ENCODE peak calls at places on chromosome 2, in eight cellular contexts. J is K562, H is PC-9, I is mesenchymal stem cell, G is OCI-LY7, A is SK-N-SH, D is endothelial cell of umbilical vein, N is GM23338. L is an unnamed sample.

GRCh38 chr2:37665622-37666362 is 5.7 kb downstream of the CDC42EP3 start:
- DNase-seq in D (no peak), A (peak; percentile 70), N (no peak), H (no peak), I (no peak), G (no peak), J (no peak), L (no peak)

GRCh38 chr2:190121971-190122370 is 59.4 kb upstream of the MSTN start:
- DNase-seq in H (no peak), J (peak; percentile 15), D (peak; percentile 52), G (peak; percentile 21), I (peak; percentile 29), A (peak; percentile 30), N (peak; percentile 78), L (peak; percentile 24)

GRCh38 chr2:112092286-112093041 is 37.4 kb downstream of the TMEM87B start:
- DNase-seq in D (peak; percentile 89), I (peak; percentile 72), G (no peak), H (no peak), N (peak; percentile 3), A (no peak), J (no peak), L (peak; percentile 62)

GRCh38 chr2:195559431-195559914 is 97.6 kb upstream of the SLC39A10 start:
- DNase-seq in H (no peak), A (no peak), J (no peak), D (no peak), I (peak; percentile 88), G (peak; percentile 97), N (peak; percentile 79), L (peak; percentile 78)

GRCh38 chr2:130808482-130809268 is 28.0 kb upstream of the ARHGEF4 start:
- DNase-seq in H (peak; percentile 96), G (no peak), D (no peak), I (peak; percentile 9), N (no peak), A (no peak), J (no peak), L (no peak)

GRCh38 chr2:134669731-134670669 is 48.8 kb downstream of the TMEM163 start:
- DNase-seq in G (no peak), H (no peak), N (no peak), A (no peak), J (no peak), D (no peak), I (no peak), L (no peak)

GRCh38 chr2:26494199-26494598 is 16.3 kb upstream of the OTOF start:
- DNase-seq in G (no peak), N (no peak), H (no peak), I (no peak), A (no peak), J (no peak), D (no peak), L (no peak)

GRCh38 chr2:86543335-86543734 is 19.9 kb downstream of the CHMP3 start:
- DNase-seq in J (no peak), N (no peak), G (no peak), D (no peak), H (no peak), A (no peak), I (no peak), L (no peak)

GRCh38 chr2:26740890-26741302 is 23.2 kb upstream of the SLC35F6 start:
- DNase-seq in H (no peak), G (no peak), D (no peak), A (peak; percentile 12), J (peak; percentile 51), N (peak; percentile 47), I (peak; percentile 38), L (peak; percentile 35)

GRCh38 chr2:11056614-11057013 is 98.7 kb upstream of the SLC66A3 start:
- DNase-seq in I (peak; percentile 93), G (no peak), D (no peak), H (peak; percentile 82), N (no peak), J (no peak), A (peak; percentile 42), L (peak; percentile 92)

GRCh38 chr2:71299507-71299906 is 32.1 kb upstream of the ZNF638 start:
- DNase-seq in D (peak; percentile 63), I (peak; percentile 42), J (peak; percentile 33), G (peak; percentile 45), A (peak; percentile 51), N (peak; percentile 63), H (no peak), L (peak; percentile 50)

GRCh38 chr2:65666156-65666725 is 233.8 kb upstream of the SPRED2 start:
- DNase-seq in G (no peak), D (no peak), I (peak; percentile 86), H (no peak), N (no peak), A (no peak), J (no peak), L (peak; percentile 49)

GRCh38 chr2:207394812-207395534 is 134.8 kb upstream of the CREB1 start:
- DNase-seq in J (peak; percentile 67), A (no peak), N (no peak), G (no peak), I (peak; percentile 93), H (peak; percentile 96), D (peak; percentile 98), L (peak; percentile 95)

GRCh38 chr2:106919012-106919411 is 33.0 kb upstream of the ST6GAL2 start:
- DNase-seq in N (peak; percentile 12), J (no peak), H (no peak), I (no peak), A (no peak), G (no peak), D (no peak), L (no peak)

GRCh38 chr2:147006724-147007123 is 838.1 kb upstream of the ACVR2A start:
- DNase-seq in A (no peak), G (no peak), J (no peak), H (no peak), I (no peak), D (no peak), N (no peak), L (peak; percentile 57)

GRCh38 chr2:180006236-180006635 is 861 bp downstream of the CWC22 start:
- DNase-seq in J (no peak), A (peak; percentile 9), N (no peak), D (no peak), I (no peak), G (no peak), H (no peak), L (peak; percentile 18)

GRCh38 chr2:156539086-156539485 is 102.9 kb downstream of the GPD2 start:
- DNase-seq in H (no peak), G (no peak), A (no peak), I (no peak), D (no peak), N (no peak), J (no peak), L (no peak)

GRCh38 chr2:156540706-156541105 is 104.5 kb downstream of the GPD2 start:
- DNase-seq in H (no peak), G (no peak), J (no peak), A (no peak), I (no peak), D (no peak), N (no peak), L (peak; percentile 67)

GRCh38 chr2:156536534-156536933 is 100.4 kb downstream of the GPD2 start:
- DNase-seq in D (no peak), G (no peak), I (no peak), N (no peak), J (no peak), H (no peak), A (no peak), L (no peak)

GRCh38 chr2:156537147-156537546 is 101.0 kb downstream of the GPD2 start:
- DNase-seq in D (no peak), N (no peak), I (no peak), G (no peak), H (no peak), J (no peak), A (no peak), L (peak; percentile 75)

DNA sequence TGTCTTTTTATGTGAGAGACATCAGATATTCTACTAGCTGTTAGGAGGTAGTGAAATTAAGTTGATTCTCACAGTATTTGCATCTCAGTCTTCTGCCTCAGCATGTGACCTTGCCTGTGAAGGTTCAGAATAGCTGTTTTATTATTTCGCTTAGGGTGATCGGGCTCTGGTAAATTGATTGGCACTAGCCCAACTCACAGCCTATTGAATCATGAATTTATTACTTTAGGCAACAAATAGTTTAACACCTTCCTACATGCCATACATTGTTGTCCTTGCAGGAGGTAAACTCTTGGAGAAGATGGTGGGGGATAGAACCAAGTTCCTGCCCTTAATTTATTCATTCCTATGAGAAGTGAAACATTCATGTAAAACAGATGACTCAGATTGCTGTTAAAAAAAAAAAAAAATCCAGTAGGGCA is 101.9 kb downstream of the GPD2 start:
- DNase-seq in D (no peak), G (no peak), J (no peak), H (no peak), I (no peak), N (peak; percentile 17), A (no peak), L (peak; percentile 51)
- H3K27ac ChIP-seq in D (no peak overlapping the region), G (no peak overlapping the region), J (no peak overlapping the region), H (no peak overlapping the region), I (peak overlapping the region; percentile 60), N (no peak overlapping the region), A (no peak overlapping the region), L (peak overlapping the region; percentile 53)

DNA sequence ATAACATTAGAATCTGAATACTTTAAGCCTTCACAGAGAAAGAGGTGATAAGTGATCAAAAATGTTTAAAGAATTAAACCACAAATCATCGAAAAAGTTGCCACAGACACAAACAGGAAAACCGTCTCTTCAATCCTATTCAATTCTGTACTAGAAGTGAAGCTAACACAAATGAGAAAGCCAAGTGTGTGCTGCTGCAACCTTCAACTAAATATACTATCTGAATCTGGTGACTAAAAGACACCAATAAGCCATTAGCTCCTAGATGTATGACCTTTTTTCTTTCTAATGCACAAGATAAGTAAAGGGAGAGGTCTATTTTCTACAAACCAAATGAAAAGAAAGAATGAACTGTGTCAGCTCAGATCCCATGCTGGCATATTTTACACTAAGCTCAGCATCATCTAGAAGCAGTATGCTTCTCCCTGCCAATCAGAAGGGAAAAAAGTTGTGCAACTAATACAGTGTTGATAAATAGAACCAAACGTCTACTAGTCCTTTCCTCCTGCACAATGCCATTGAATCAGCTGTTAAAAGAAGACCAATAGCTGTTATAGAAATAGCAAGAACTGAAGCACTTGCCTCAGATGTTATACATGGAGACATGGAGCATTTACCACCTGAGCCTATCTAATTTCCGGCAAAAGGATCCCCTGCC is 285.7 kb downstream of the ZEB2 start:
- DNase-seq in A (no peak), G (no peak), H (no peak), N (no peak), I (peak; percentile 24), J (no peak), D (no peak), L (no peak)
- H3K4me1 ChIP-seq in A (peaks cover 8% of the 10 kb centered on the region), G (peaks cover 73% of the 10 kb centered on the region), H (no peaks in the 10 kb centered on the region), N (peaks cover 42% of the 10 kb centered on the region), I (no peaks in the 10 kb centered on the region), J (no peaks in the 10 kb centered on the region), D (no peaks in the 10 kb centered on the region), L (peaks cover 4% of the 10 kb centered on the region)

GRCh38 chr2:173623411-173624076 is 268.9 kb downstream of the CDCA7 start:
- DNase-seq in G (no peak), N (peak; percentile 33), D (no peak), A (no peak), I (no peak), J (no peak), H (no peak), L (no peak)
- H2AFZ ChIP-seq in G (no peak overlapping the region), N (no peak overlapping the region), D (no peak overlapping the region), A (no peak overlapping the region), I (no peak overlapping the region), J (no peak overlapping the region), H (no peak overlapping the region), L (no peak overlapping the region)

DNA sequence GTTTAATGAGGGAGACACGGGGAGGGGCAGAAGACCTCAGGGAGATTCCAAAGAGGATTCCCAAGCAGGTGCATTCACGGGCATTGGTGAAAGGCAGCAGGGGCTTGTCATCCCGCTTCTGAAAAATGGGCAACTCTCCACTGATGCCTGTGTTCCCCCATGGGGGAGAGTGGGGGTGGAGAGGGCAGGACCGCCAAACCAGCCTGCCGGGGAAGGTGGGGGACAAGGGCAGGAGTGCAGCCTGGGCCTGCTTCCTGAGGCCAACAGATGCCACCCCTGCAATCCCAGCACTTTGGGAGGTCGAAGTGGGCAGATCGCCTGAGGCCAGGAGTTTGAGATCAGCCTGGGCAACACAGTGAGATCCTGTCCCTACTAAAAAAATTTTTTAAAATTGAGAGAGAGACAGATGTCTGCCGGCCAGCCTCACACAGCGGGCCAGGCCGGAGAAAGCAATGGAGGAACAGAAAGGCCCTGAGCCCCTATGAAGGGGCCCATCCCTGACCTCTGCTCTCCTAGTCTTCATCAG is 44.8 kb upstream of the UBE2F start:
- DNase-seq in I (no peak), H (no peak), A (no peak), D (no peak), G (no peak), J (no peak), N (no peak), L (no peak)
- H3K27ac ChIP-seq in I (no peak overlapping the region), H (no peak overlapping the region), A (no peak overlapping the region), D (no peak overlapping the region), G (no peak overlapping the region), J (no peak overlapping the region), N (no peak overlapping the region), L (no peak overlapping the region)